ENCODE peak calls at places on chromosomes 16 and 17, in seven cellular contexts. One of them, this sample, is unnamed. For H3K9me3, the result is how much of the 10 kb centered on the place peaks cover.

GRCh38 chr16:22674832-22675191 is 139.2 kb upstream of the HS3ST2 start:
- DNase-seq in vagina: no peak
- DNase-seq in ovary: no peak
- DNase-seq in A549: no peak
- DNase-seq in mucosa of descending colon: no peak
- DNase-seq in hepatocyte: no peak
- DNase-seq in CD8-positive, alpha-beta T cell: no peak
- DNase-seq in this sample: no peak

GRCh38 chr17:79671387-79671752 is 59.4 kb upstream of the ENPP7 start:
- DNase-seq in mucosa of descending colon: no peak
- DNase-seq in A549: no peak
- DNase-seq in ovary: no peak
- DNase-seq in CD8-positive, alpha-beta T cell: no peak
- DNase-seq in hepatocyte: no peak
- DNase-seq in vagina: no peak
- DNase-seq in this sample: no peak

GRCh38 chr17:15659663-15660062 is 24.4 kb downstream of the TRIM16 start:
- DNase-seq in A549: no peak
- DNase-seq in hepatocyte: no peak
- DNase-seq in ovary: no peak
- DNase-seq in mucosa of descending colon: no peak
- DNase-seq in vagina: no peak
- DNase-seq in CD8-positive, alpha-beta T cell: no peak
- DNase-seq in this sample: no peak

GRCh38 chr16:24875466-24875865 is 29.7 kb downstream of the SLC5A11 start:
- DNase-seq in CD8-positive, alpha-beta T cell: no peak
- DNase-seq in ovary: no peak
- DNase-seq in A549: no peak
- DNase-seq in hepatocyte: no peak
- DNase-seq in vagina: no peak
- DNase-seq in mucosa of descending colon: no peak
- DNase-seq in this sample: no peak

GRCh38 chr17:77475012-77475976 is 334.5 kb downstream of the SEC14L1 start:
- DNase-seq in A549: no peak
- DNase-seq in mucosa of descending colon: no peak
- DNase-seq in ovary: no peak
- DNase-seq in CD8-positive, alpha-beta T cell: peak
- DNase-seq in hepatocyte: peak
- DNase-seq in vagina: no peak
- DNase-seq in this sample: peak

GRCh38 chr16:30011505-30012480 is 966 bp upstream of the DOC2A start:
- DNase-seq in mucosa of descending colon: no peak
- DNase-seq in hepatocyte: no peak
- DNase-seq in CD8-positive, alpha-beta T cell: no peak
- DNase-seq in A549: no peak
- DNase-seq in vagina: no peak
- DNase-seq in ovary: no peak
- DNase-seq in this sample: no peak

GRCh38 chr17:59804910-59805381 is 87.8 kb downstream of the TUBD1 start:
- DNase-seq in A549: peak
- DNase-seq in vagina: no peak
- DNase-seq in CD8-positive, alpha-beta T cell: no peak
- DNase-seq in mucosa of descending colon: no peak
- DNase-seq in ovary: no peak
- DNase-seq in hepatocyte: no peak
- DNase-seq in this sample: no peak

GRCh38 chr17:46984892-46985291 is 5.8 kb upstream of the RPRML start:
- DNase-seq in vagina: no peak
- DNase-seq in hepatocyte: no peak
- DNase-seq in ovary: no peak
- DNase-seq in A549: no peak
- DNase-seq in CD8-positive, alpha-beta T cell: no peak
- DNase-seq in mucosa of descending colon: peak
- DNase-seq in this sample: peak

GRCh38 chr17:46917516-46917915 is 5.4 kb upstream of the GOSR2 start:
- DNase-seq in vagina: no peak
- DNase-seq in CD8-positive, alpha-beta T cell: no peak
- DNase-seq in hepatocyte: no peak
- DNase-seq in A549: no peak
- DNase-seq in mucosa of descending colon: no peak
- DNase-seq in ovary: no peak
- DNase-seq in this sample: no peak

GRCh38 chr17:73667184-73667959 is 23.1 kb upstream of the SDK2 start:
- DNase-seq in mucosa of descending colon: no peak
- DNase-seq in A549: no peak
- DNase-seq in vagina: no peak
- DNase-seq in hepatocyte: no peak
- DNase-seq in CD8-positive, alpha-beta T cell: no peak
- DNase-seq in ovary: no peak
- DNase-seq in this sample: no peak

GRCh38 chr17:64275016-64275415 is 12.0 kb upstream of the TEX2 start:
- DNase-seq in mucosa of descending colon: no peak
- DNase-seq in vagina: no peak
- DNase-seq in hepatocyte: no peak
- DNase-seq in A549: no peak
- DNase-seq in CD8-positive, alpha-beta T cell: no peak
- DNase-seq in ovary: no peak
- DNase-seq in this sample: no peak

GRCh38 chr16:23385441-23385840 is 67.5 kb downstream of the COG7 start:
- DNase-seq in hepatocyte: no peak
- DNase-seq in A549: no peak
- DNase-seq in vagina: no peak
- DNase-seq in CD8-positive, alpha-beta T cell: no peak
- DNase-seq in mucosa of descending colon: no peak
- DNase-seq in ovary: no peak
- DNase-seq in this sample: no peak

GRCh38 chr16:28543072-28543471 is 4.3 kb upstream of the NUPR1 start:
- DNase-seq in ovary: no peak
- DNase-seq in mucosa of descending colon: peak
- DNase-seq in A549: no peak
- DNase-seq in hepatocyte: no peak
- DNase-seq in vagina: no peak
- DNase-seq in CD8-positive, alpha-beta T cell: no peak
- DNase-seq in this sample: no peak

GRCh38 chr16:4055748-4056147 is 60.5 kb downstream of the ADCY9 start:
- DNase-seq in CD8-positive, alpha-beta T cell: no peak
- DNase-seq in A549: no peak
- DNase-seq in mucosa of descending colon: no peak
- DNase-seq in hepatocyte: no peak
- DNase-seq in ovary: no peak
- DNase-seq in vagina: no peak
- DNase-seq in this sample: no peak

GRCh38 chr16:46885960-46886763 is 2.0 kb downstream of the GPT2 start:
- DNase-seq in ovary: peak
- DNase-seq in vagina: no peak
- DNase-seq in CD8-positive, alpha-beta T cell: no peak
- DNase-seq in A549: no peak
- DNase-seq in hepatocyte: peak
- DNase-seq in mucosa of descending colon: no peak
- DNase-seq in this sample: peak

GRCh38 chr17:57918017-57918895 is 37.0 kb downstream of the CUEDC1 start:
- DNase-seq in hepatocyte: no peak
- DNase-seq in A549: no peak
- DNase-seq in ovary: no peak
- DNase-seq in vagina: no peak
- DNase-seq in CD8-positive, alpha-beta T cell: no peak
- DNase-seq in mucosa of descending colon: no peak
- DNase-seq in this sample: peak

GRCh38 chr17:75978938-75979704 is at the start of the genes ACOX1 and TEN1:
- DNase-seq in A549: peak
- DNase-seq in ovary: peak
- DNase-seq in vagina: no peak
- DNase-seq in hepatocyte: peak
- DNase-seq in mucosa of descending colon: peak
- DNase-seq in CD8-positive, alpha-beta T cell: peak
- DNase-seq in this sample: peak

GRCh38 chr17:60524463-60525346 is 1.3 kb downstream of the APPBP2 start:
- DNase-seq in hepatocyte: peak
- DNase-seq in mucosa of descending colon: no peak
- DNase-seq in vagina: no peak
- DNase-seq in A549: no peak
- DNase-seq in ovary: no peak
- DNase-seq in CD8-positive, alpha-beta T cell: no peak
- DNase-seq in this sample: no peak

GRCh38 chr16:9843424-9844013 is 338.7 kb downstream of the GRIN2A start:
- DNase-seq in CD8-positive, alpha-beta T cell: no peak
- DNase-seq in ovary: no peak
- DNase-seq in A549: no peak
- DNase-seq in vagina: no peak
- DNase-seq in hepatocyte: no peak
- DNase-seq in mucosa of descending colon: no peak
- DNase-seq in this sample: no peak

GRCh38 chr17:81166033-81166472 is at the start of gene AATK:
- DNase-seq in A549: no peak
- DNase-seq in ovary: no peak
- DNase-seq in hepatocyte: peak
- DNase-seq in vagina: no peak
- DNase-seq in mucosa of descending colon: no peak
- DNase-seq in CD8-positive, alpha-beta T cell: no peak
- DNase-seq in this sample: no peak

GRCh38 chr17:50458290-50458689 is 10.4 kb downstream of the CHAD start:
- DNase-seq in A549: no peak
- DNase-seq in CD8-positive, alpha-beta T cell: no peak
- DNase-seq in ovary: no peak
- DNase-seq in vagina: no peak
- DNase-seq in mucosa of descending colon: no peak
- DNase-seq in hepatocyte: no peak
- DNase-seq in this sample: no peak

GRCh38 chr17:47727704-47728036 is 5.4 kb upstream of the TBX21 start:
- DNase-seq in mucosa of descending colon: no peak
- DNase-seq in vagina: no peak
- DNase-seq in ovary: no peak
- DNase-seq in A549: no peak
- DNase-seq in CD8-positive, alpha-beta T cell: no peak
- DNase-seq in hepatocyte: no peak
- DNase-seq in this sample: no peak

GRCh38 chr17:48612854-48613691 is 2.0 kb downstream of the HOXB8 start:
- DNase-seq in ovary: no peak
- DNase-seq in mucosa of descending colon: no peak
- DNase-seq in hepatocyte: peak
- DNase-seq in A549: peak
- DNase-seq in CD8-positive, alpha-beta T cell: no peak
- DNase-seq in vagina: no peak
- DNase-seq in this sample: peak

GRCh38 chr16:87600246-87600645 is 2.1 kb upstream of the JPH3 start:
- DNase-seq in CD8-positive, alpha-beta T cell: no peak
- DNase-seq in hepatocyte: no peak
- DNase-seq in mucosa of descending colon: no peak
- DNase-seq in vagina: no peak
- DNase-seq in A549: no peak
- DNase-seq in ovary: no peak
- DNase-seq in this sample: no peak

GRCh38 chr16:87593710-87594258 is 8.5 kb upstream of the JPH3 start:
- DNase-seq in CD8-positive, alpha-beta T cell: no peak
- DNase-seq in hepatocyte: no peak
- DNase-seq in A549: no peak
- DNase-seq in vagina: no peak
- DNase-seq in ovary: no peak
- DNase-seq in mucosa of descending colon: no peak
- DNase-seq in this sample: no peak

GRCh38 chr16:87595712-87596111 is 6.6 kb upstream of the JPH3 start:
- DNase-seq in ovary: no peak
- DNase-seq in CD8-positive, alpha-beta T cell: no peak
- DNase-seq in mucosa of descending colon: no peak
- DNase-seq in vagina: no peak
- DNase-seq in A549: no peak
- DNase-seq in hepatocyte: no peak
- DNase-seq in this sample: no peak

GRCh38 chr16:87598431-87598830 is 3.9 kb upstream of the JPH3 start:
- DNase-seq in vagina: no peak
- DNase-seq in CD8-positive, alpha-beta T cell: no peak
- DNase-seq in mucosa of descending colon: no peak
- DNase-seq in hepatocyte: no peak
- DNase-seq in A549: no peak
- DNase-seq in ovary: no peak
- DNase-seq in this sample: no peak

GRCh38 chr16:87597324-87597830 is 4.9 kb upstream of the JPH3 start:
- DNase-seq in vagina: no peak
- DNase-seq in A549: no peak
- DNase-seq in CD8-positive, alpha-beta T cell: no peak
- DNase-seq in hepatocyte: no peak
- DNase-seq in ovary: no peak
- DNase-seq in mucosa of descending colon: no peak
- DNase-seq in this sample: no peak
- H3K4me3 ChIP-seq in vagina: no peak
- H3K4me3 ChIP-seq in A549: no peak
- H3K4me3 ChIP-seq in CD8-positive, alpha-beta T cell: no peak
- H3K4me3 ChIP-seq in hepatocyte: no peak
- H3K4me3 ChIP-seq in ovary: no peak
- H3K4me3 ChIP-seq in mucosa of descending colon: no peak
- H3K4me3 ChIP-seq in this sample: no peak

DNA sequence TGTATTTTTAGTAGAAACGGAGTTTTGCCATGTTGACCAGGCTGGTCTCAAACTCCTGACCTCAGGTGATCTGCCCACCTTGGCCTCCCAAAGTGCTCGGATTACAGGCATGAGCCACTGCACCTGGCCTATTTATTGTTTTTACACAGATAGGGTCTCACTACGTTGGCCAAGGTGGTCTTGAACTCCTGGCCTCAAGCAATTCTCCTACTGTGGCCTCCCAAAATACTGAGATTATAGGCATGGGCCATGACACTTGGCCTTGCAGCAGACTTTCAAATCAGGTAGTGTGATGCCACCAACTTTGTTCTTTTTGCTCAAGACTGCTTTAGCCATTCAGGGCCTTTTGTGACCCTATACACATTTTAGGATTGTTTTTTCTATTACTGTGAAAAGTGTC is 61.7 kb upstream of the INTS2 start:
- DNase-seq in CD8-positive, alpha-beta T cell: no peak
- DNase-seq in ovary: no peak
- DNase-seq in hepatocyte: no peak
- DNase-seq in A549: no peak
- DNase-seq in vagina: no peak
- DNase-seq in mucosa of descending colon: no peak
- DNase-seq in this sample: no peak
- H3K9me3 ChIP-seq in CD8-positive, alpha-beta T cell: under half
- H3K9me3 ChIP-seq in ovary: under half
- H3K9me3 ChIP-seq in hepatocyte: under half
- H3K9me3 ChIP-seq in A549: under half
- H3K9me3 ChIP-seq in vagina: under half
- H3K9me3 ChIP-seq in mucosa of descending colon: under half
- H3K9me3 ChIP-seq in this sample: under half

GRCh38 chr17:38453951-38454421 is 25.7 kb downstream of the ARHGAP23 start:
- DNase-seq in mucosa of descending colon: no peak
- DNase-seq in A549: peak
- DNase-seq in hepatocyte: peak
- DNase-seq in vagina: no peak
- DNase-seq in CD8-positive, alpha-beta T cell: no peak
- DNase-seq in ovary: peak
- DNase-seq in this sample: peak
- H3K4me3 ChIP-seq in mucosa of descending colon: no peak
- H3K4me3 ChIP-seq in A549: peak
- H3K4me3 ChIP-seq in hepatocyte: peak
- H3K4me3 ChIP-seq in vagina: peak
- H3K4me3 ChIP-seq in CD8-positive, alpha-beta T cell: no peak
- H3K4me3 ChIP-seq in ovary: peak
- H3K4me3 ChIP-seq in this sample: peak

DNA sequence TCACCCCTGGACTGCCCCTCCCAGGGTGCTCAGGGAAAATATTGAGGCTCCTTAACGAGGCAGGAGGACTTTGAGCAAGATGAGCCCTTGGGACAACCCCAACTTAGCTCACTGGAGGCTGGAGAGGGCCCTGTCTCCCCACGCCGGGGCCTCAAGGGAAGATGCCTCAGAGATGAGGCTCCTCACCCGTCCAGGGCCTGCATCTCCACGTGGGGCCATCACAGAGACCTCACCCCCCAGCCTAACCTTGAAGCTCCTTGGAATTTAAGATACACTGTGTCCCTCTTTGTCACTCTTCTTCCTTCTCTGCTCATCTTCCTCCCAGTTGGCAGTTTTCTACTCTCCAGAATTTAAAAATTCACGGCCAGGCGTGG is 11.2 kb downstream of the COX4I1 start:
- DNase-seq in CD8-positive, alpha-beta T cell: no peak
- DNase-seq in hepatocyte: no peak
- DNase-seq in mucosa of descending colon: no peak
- DNase-seq in ovary: no peak
- DNase-seq in A549: no peak
- DNase-seq in vagina: no peak
- DNase-seq in this sample: no peak
- H3K9me3 ChIP-seq in CD8-positive, alpha-beta T cell: under half
- H3K9me3 ChIP-seq in hepatocyte: under half
- H3K9me3 ChIP-seq in mucosa of descending colon: under half
- H3K9me3 ChIP-seq in ovary: under half
- H3K9me3 ChIP-seq in A549: under half
- H3K9me3 ChIP-seq in vagina: under half
- H3K9me3 ChIP-seq in this sample: under half

This sample was measured in MG63.